ENCODE peak calls at places on chromosomes 13 and 19, in four cellular contexts. W is mesothelial cell of epicardium, E is activated T-cell treated with anti-CD3 and anti-CD28 coated beads for 1 hour, O is substantia nigra. T is an unnamed sample.

GRCh38 chr13:21710163-21710562 is 39.3 kb downstream of the FGF9 start:
- DNase-seq in E (no peak), W (no peak), O (no peak), T (no peak)

GRCh38 chr19:58218899-58219298 is 9.8 kb upstream of the ZNF544 start:
- DNase-seq in O (no peak), W (no peak), E (no peak), T (no peak)

GRCh38 chr19:50328257-50329145 is 676 bp downstream of the KCNC3 start:
- DNase-seq in O (no peak), W (no peak), E (peak), T (no peak)

GRCh38 chr19:32919365-32919764 is 49.8 kb upstream of the SLC7A9 start:
- DNase-seq in W (no peak), O (no peak), E (no peak), T (no peak)

GRCh38 chr19:2312819-2313501 is 5.0 kb upstream of the LINGO3 start:
- DNase-seq in W (no peak), O (no peak), E (no peak), T (no peak)

GRCh38 chr13:43303040-43303729 is 279.8 kb downstream of the DNAJC15 start:
- DNase-seq in O (no peak), E (no peak), W (no peak), T (no peak)

GRCh38 chr19:55641376-55642152 is 762 bp downstream of the ZNF580 start:
- DNase-seq in O (no peak), W (no peak), E (no peak), T (no peak)

GRCh38 chr13:100208002-100208401 is 119.1 kb downstream of the PCCA start:
- DNase-seq in O (no peak), E (no peak), W (no peak), T (no peak)

GRCh38 chr19:10514211-10515145 is 2.8 kb downstream of the S1PR5 start:
- DNase-seq in W (no peak), O (no peak), E (no peak), T (no peak)

GRCh38 chr13:30109471-30110135 is 197.7 kb downstream of the KATNAL1 start:
- DNase-seq in O (no peak), E (no peak), W (no peak), T (no peak)

GRCh38 chr13:76715043-76715442 is 171.2 kb downstream of the KCTD12 start:
- DNase-seq in W (no peak), O (no peak), E (no peak), T (no peak)

GRCh38 chr13:66547685-66548084 is 682.5 kb downstream of the PCDH9 start:
- DNase-seq in E (no peak), W (no peak), O (no peak), T (no peak)

GRCh38 chr13:28792992-28793391 is 27.1 kb upstream of the MTUS2 start:
- DNase-seq in E (no peak), W (no peak), O (no peak), T (no peak)

GRCh38 chr13:113724780-113725315 is 34.2 kb upstream of the TMEM255B start:
- DNase-seq in E (peak), W (peak), O (peak), T (no peak)

GRCh38 chr19:1237754-1238372 is at the start of gene CBARP:
- DNase-seq in W (no peak), E (no peak), O (no peak), T (no peak)

T was measured in D721Med.